ENCODE peak calls at places on chromosomes 1 and 21, in nine cellular contexts. B, L, E, K, J, H, S, Y and Z are unnamed samples. For H3K9me3, the result is how much of the 10 kb centered on the place peaks cover.

GRCh38 chr1:31434101-31434871 is 21.3 kb downstream of the SERINC2 start:
- DNase-seq in B (no peak), L (no peak), E (no peak), K (no peak), J (no peak), H (no peak), S (no peak), Y (no peak), Z (no peak)

GRCh38 chr1:14758962-14759361 is 160.5 kb downstream of the KAZN start:
- DNase-seq in B (no peak), L (no peak), E (no peak), K (no peak), J (no peak), H (no peak), S (no peak), Y (no peak), Z (no peak)

GRCh38 chr1:50622259-50622658 is 199.0 kb upstream of the DMRTA2 start:
- DNase-seq in B (no peak), L (no peak), E (no peak), K (no peak), J (no peak), H (no peak), S (no peak), Y (no peak), Z (no peak)

GRCh38 chr1:42420911-42421585 is 34.8 kb downstream of the ZMYND12 start:
- DNase-seq in B (peak), L (no peak), E (no peak), K (no peak), J (no peak), H (peak), S (peak), Y (no peak), Z (no peak)

GRCh38 chr1:154865442-154866256 is 4.4 kb downstream of the KCNN3 start:
- DNase-seq in B (no peak), L (no peak), E (no peak), K (no peak), J (no peak), H (no peak), S (no peak), Y (no peak), Z (no peak)

GRCh38 chr1:226209307-226210059 is 14.0 kb upstream of the MIXL1 start:
- DNase-seq in B (no peak), L (no peak), E (no peak), K (no peak), J (no peak), H (no peak), S (no peak), Y (no peak), Z (no peak)

GRCh38 chr21:14773777-14774345 is 227.7 kb upstream of the SAMSN1 start:
- DNase-seq in B (no peak), L (peak), E (peak), K (no peak), J (no peak), H (peak), S (peak), Y (no peak), Z (peak)

GRCh38 chr21:42570841-42571387 is 57.3 kb downstream of the SLC37A1 start:
- DNase-seq in B (no peak), L (no peak), E (no peak), K (no peak), J (no peak), H (no peak), S (no peak), Y (peak), Z (no peak)

GRCh38 chr1:233085566-233085965 is 135.2 kb downstream of the NTPCR start:
- DNase-seq in B (peak), L (no peak), E (no peak), K (no peak), J (no peak), H (no peak), S (no peak), Y (no peak), Z (no peak)

GRCh38 chr1:201562257-201562656 is 23.3 kb downstream of the NAV1 start:
- DNase-seq in B (peak), L (no peak), E (no peak), K (no peak), J (no peak), H (no peak), S (no peak), Y (no peak), Z (no peak)

GRCh38 chr1:16145030-16145987 is 10.6 kb downstream of the EPHA2 start:
- DNase-seq in B (peak), L (peak), E (peak), K (peak), J (no peak), H (peak), S (peak), Y (peak), Z (no peak)

GRCh38 chr1:156571261-156571958 is 955 bp downstream of the IQGAP3 start:
- DNase-seq in B (peak), L (no peak), E (no peak), K (peak), J (no peak), H (peak), S (no peak), Y (no peak), Z (no peak)

GRCh38 chr21:30044447-30045064 is 104.8 kb upstream of the GRIK1 start:
- DNase-seq in B (peak), L (peak), E (peak), K (no peak), J (no peak), H (peak), S (no peak), Y (no peak), Z (no peak)

GRCh38 chr1:48469616-48470500 is 2.1 kb downstream of the SPATA6 start:
- DNase-seq in B (peak), L (no peak), E (no peak), K (no peak), J (no peak), H (peak), S (peak), Y (no peak), Z (peak)

GRCh38 chr1:174469687-174470086 is 21.9 kb downstream of the GPR52 start:
- DNase-seq in B (no peak), L (no peak), E (no peak), K (no peak), J (no peak), H (no peak), S (no peak), Y (no peak), Z (no peak)

GRCh38 chr1:212218911-212219310 is 66.3 kb upstream of the PPP2R5A start:
- DNase-seq in B (peak), L (no peak), E (no peak), K (no peak), J (no peak), H (no peak), S (no peak), Y (no peak), Z (no peak)

GRCh38 chr21:39173999-39174398 is 9.3 kb downstream of the PSMG1 start:
- DNase-seq in B (no peak), L (no peak), E (no peak), K (no peak), J (no peak), H (no peak), S (no peak), Y (no peak), Z (no peak)

GRCh38 chr1:244344001-244344400 is 107.7 kb downstream of the ADSS2 start:
- DNase-seq in B (no peak), L (no peak), E (no peak), K (no peak), J (no peak), H (no peak), S (no peak), Y (no peak), Z (no peak)

GRCh38 chr1:156356262-156356874 is 12.6 kb upstream of the RHBG start:
- DNase-seq in B (no peak), L (no peak), E (no peak), K (no peak), J (no peak), H (no peak), S (no peak), Y (no peak), Z (no peak)

GRCh38 chr1:160374701-160375443 is 8.0 kb downstream of the NHLH1 start:
- DNase-seq in B (no peak), L (no peak), E (no peak), K (no peak), J (no peak), H (no peak), S (no peak), Y (no peak), Z (no peak)

GRCh38 chr1:212621830-212622315 is 13.3 kb downstream of the ATF3 start:
- DNase-seq in B (no peak), L (no peak), E (no peak), K (no peak), J (no peak), H (no peak), S (no peak), Y (no peak), Z (no peak)

GRCh38 chr1:184262119-184262518 is 124.7 kb upstream of the C1orf21 start:
- DNase-seq in B (no peak), L (no peak), E (no peak), K (no peak), J (no peak), H (no peak), S (no peak), Y (no peak), Z (no peak)

GRCh38 chr21:41612674-41613250 is 104.8 kb upstream of the TMPRSS2 start:
- DNase-seq in B (peak), L (peak), E (peak), K (peak), J (peak), H (no peak), S (peak), Y (peak), Z (peak)

GRCh38 chr1:30748699-30749401 is 8.7 kb downstream of the LAPTM5 start:
- DNase-seq in B (no peak), L (no peak), E (no peak), K (no peak), J (no peak), H (peak), S (no peak), Y (no peak), Z (no peak)

GRCh38 chr1:110612060-110612745 is 6.0 kb upstream of the KCNA2 start:
- DNase-seq in B (no peak), L (no peak), E (no peak), K (no peak), J (no peak), H (no peak), S (no peak), Y (no peak), Z (no peak)

GRCh38 chr1:47906009-47906432 is 91.2 kb downstream of the TRABD2B start:
- DNase-seq in B (no peak), L (no peak), E (no peak), K (no peak), J (no peak), H (peak), S (no peak), Y (no peak), Z (no peak)

GRCh38 chr1:81702079-81702715 is 98.5 kb upstream of the ADGRL2 start:
- DNase-seq in B (no peak), L (no peak), E (no peak), K (no peak), J (no peak), H (peak), S (no peak), Y (no peak), Z (no peak)

GRCh38 chr1:164452549-164452948 is 106.4 kb upstream of the PBX1 start:
- DNase-seq in B (no peak), L (no peak), E (no peak), K (no peak), J (no peak), H (no peak), S (no peak), Y (no peak), Z (no peak)

GRCh38 chr1:27940297-27940696 is 5.5 kb downstream of the SMPDL3B start:
- DNase-seq in B (no peak), L (peak), E (peak), K (peak), J (no peak), H (peak), S (no peak), Y (no peak), Z (peak)

GRCh38 chr1:150764617-150765090 is 924 bp downstream of the CTSS start:
- DNase-seq in B (peak), L (no peak), E (no peak), K (peak), J (no peak), H (peak), S (no peak), Y (no peak), Z (no peak)

GRCh38 chr21:25638634-25639166 is 358 bp upstream of the JAM2 start:
- DNase-seq in B (peak), L (no peak), E (no peak), K (no peak), J (no peak), H (peak), S (no peak), Y (no peak), Z (no peak)

GRCh38 chr1:246875041-246876026 is 56.4 kb downstream of the AHCTF1 start:
- DNase-seq in B (peak), L (no peak), E (no peak), K (no peak), J (no peak), H (no peak), S (no peak), Y (no peak), Z (no peak)

GRCh38 chr1:156356875-156357534 is 12.0 kb upstream of the RHBG start:
- DNase-seq in B (no peak), L (peak), E (peak), K (peak), J (no peak), H (peak), S (no peak), Y (peak), Z (no peak)

GRCh38 chr1:183021405-183022201 is 1.6 kb upstream of the LAMC1 start:
- DNase-seq in B (no peak), L (no peak), E (no peak), K (no peak), J (no peak), H (no peak), S (no peak), Y (no peak), Z (no peak)

GRCh38 chr1:160362168-160362941 is 4.5 kb upstream of the NHLH1 start:
- DNase-seq in B (no peak), L (no peak), E (peak), K (no peak), J (no peak), H (no peak), S (no peak), Y (no peak), Z (no peak)

GRCh38 chr1:156490401-156491032 is 10.1 kb downstream of the MEF2D start:
- DNase-seq in B (no peak), L (peak), E (peak), K (peak), J (no peak), H (no peak), S (peak), Y (no peak), Z (no peak)

GRCh38 chr1:186531561-186532165 is 70.7 kb upstream of the PDC start:
- DNase-seq in B (peak), L (no peak), E (no peak), K (no peak), J (no peak), H (no peak), S (no peak), Y (no peak), Z (no peak)

GRCh38 chr1:35902671-35903070 is 19.7 kb downstream of the AGO1 start:
- DNase-seq in B (no peak), L (no peak), E (no peak), K (no peak), J (no peak), H (no peak), S (no peak), Y (no peak), Z (no peak)

DNA sequence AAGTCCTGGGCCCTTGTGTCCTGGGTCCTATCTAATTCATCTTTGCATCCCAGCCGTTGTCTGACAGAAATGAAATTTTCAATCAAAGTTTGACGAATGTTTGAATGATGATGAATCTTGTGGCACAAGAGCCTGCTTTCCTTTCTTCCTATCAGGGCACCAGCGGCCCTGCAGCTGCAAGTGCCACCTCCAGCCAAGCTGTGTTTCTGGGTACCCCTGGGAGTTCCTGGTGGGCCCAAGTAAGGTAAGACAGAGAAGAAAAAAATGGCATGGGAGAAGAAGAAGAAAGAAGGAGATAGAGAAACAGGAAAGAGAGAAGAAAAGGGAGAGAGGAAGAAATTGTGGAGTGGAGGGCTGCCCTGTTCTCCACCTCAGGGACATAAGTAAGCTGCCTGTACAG is 782.1 kb upstream of the TPTE start:
- DNase-seq in B (no peak), L (no peak), E (no peak), K (no peak), J (peak), H (no peak), S (no peak), Y (no peak), Z (no peak)
- H3K4me3 ChIP-seq in B (no peak), L (no peak), E (no peak), K (no peak), J (no peak), H (no peak), S (no peak), Y (no peak), Z (no peak)

DNA sequence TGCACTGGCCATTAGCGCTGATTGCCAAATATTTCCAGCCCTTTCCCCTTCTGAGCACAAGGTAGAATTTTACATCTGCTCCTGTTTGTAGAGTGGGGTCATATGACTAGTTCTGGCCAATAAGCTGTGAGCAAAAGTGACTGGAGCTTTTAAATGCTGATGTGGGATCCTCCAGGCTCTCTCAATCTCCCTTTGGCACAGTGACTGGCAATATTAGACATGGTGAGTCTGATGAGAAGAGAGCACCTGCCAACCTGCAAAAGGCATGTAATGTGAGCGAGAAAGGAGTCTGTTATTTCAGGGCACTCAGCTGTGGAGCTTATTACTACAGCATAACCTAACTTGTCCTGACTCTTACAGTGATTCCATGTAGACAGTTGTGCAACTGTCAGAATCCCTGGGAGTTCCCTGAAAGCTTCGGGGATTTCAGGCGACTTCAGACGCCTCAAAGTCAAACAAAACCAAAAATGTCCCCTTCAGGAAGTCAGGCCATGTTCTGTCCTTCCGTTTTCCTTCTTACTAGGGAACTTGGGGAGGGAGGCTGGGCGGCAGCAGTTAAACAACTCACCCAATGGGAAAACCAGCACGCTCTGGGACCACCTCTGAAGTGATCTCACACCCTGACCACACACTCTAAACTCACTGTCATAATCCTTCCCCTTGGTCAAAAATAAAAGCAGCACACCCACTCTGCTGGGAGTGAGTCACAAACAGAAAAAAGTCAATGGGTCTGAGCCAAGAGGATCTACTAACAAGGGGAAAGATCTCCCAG is 3.6 kb upstream of the RASSF5 start:
- DNase-seq in B (peak), L (no peak), E (peak), K (no peak), J (no peak), H (peak), S (peak), Y (no peak), Z (no peak)
- TF ChIP-seq POLR2A in B (no peak), L (no peak), E (no peak), K (no peak), J (no peak), H (no peak), S (no peak), Y (no peak), Z (no peak)

GRCh38 chr1:17891205-17892110 is 136.3 kb downstream of the ACTL8 start:
- DNase-seq in B (no peak), L (no peak), E (no peak), K (no peak), J (no peak), H (no peak), S (peak), Y (no peak), Z (no peak)

GRCh38 chr1:17887646-17888395 is 132.7 kb downstream of the ACTL8 start:
- DNase-seq in B (no peak), L (no peak), E (no peak), K (no peak), J (no peak), H (no peak), S (no peak), Y (no peak), Z (no peak)

GRCh38 chr1:17890815-17891191 is 135.7 kb downstream of the ACTL8 start:
- DNase-seq in B (no peak), L (no peak), E (no peak), K (no peak), J (no peak), H (no peak), S (no peak), Y (no peak), Z (no peak)

GRCh38 chr1:17892225-17892624 is 137.1 kb downstream of the ACTL8 start:
- DNase-seq in B (no peak), L (no peak), E (no peak), K (no peak), J (no peak), H (no peak), S (peak), Y (peak), Z (no peak)

GRCh38 chr1:17890056-17890814 is 135.1 kb downstream of the ACTL8 start:
- DNase-seq in B (no peak), L (no peak), E (no peak), K (no peak), J (no peak), H (no peak), S (no peak), Y (no peak), Z (no peak)
- H3K9me3 ChIP-seq in B (under half), L (under half), E (under half), K (under half), J (under half), H (under half), S (under half), Y (under half), Z (under half)

GRCh38 chr1:19744886-19745285 is 54.8 kb downstream of the TMCO4 start:
- DNase-seq in B (no peak), L (no peak), E (no peak), K (no peak), J (no peak), H (no peak), S (no peak), Y (no peak), Z (no peak)
- H3K4me3 ChIP-seq in B (no peak), L (no peak), E (no peak), K (no peak), J (no peak), H (no peak), S (no peak), Y (no peak), Z (no peak)

GRCh38 chr1:43455205-43455889 is 1.6 kb upstream of the HYI start:
- DNase-seq in B (no peak), L (no peak), E (no peak), K (no peak), J (no peak), H (no peak), S (no peak), Y (no peak), Z (no peak)

GRCh38 chr1:43452789-43453441 is 816 bp downstream of the HYI start:
- DNase-seq in B (peak), L (no peak), E (peak), K (no peak), J (no peak), H (peak), S (no peak), Y (no peak), Z (peak)

GRCh38 chr1:43453442-43454269 is at the start of gene HYI:
- DNase-seq in B (peak), L (peak), E (peak), K (peak), J (peak), H (peak), S (peak), Y (peak), Z (peak)

GRCh38 chr1:43451701-43452532 is 1.8 kb downstream of the HYI start:
- DNase-seq in B (no peak), L (no peak), E (no peak), K (no peak), J (no peak), H (no peak), S (no peak), Y (no peak), Z (no peak)

DNA sequence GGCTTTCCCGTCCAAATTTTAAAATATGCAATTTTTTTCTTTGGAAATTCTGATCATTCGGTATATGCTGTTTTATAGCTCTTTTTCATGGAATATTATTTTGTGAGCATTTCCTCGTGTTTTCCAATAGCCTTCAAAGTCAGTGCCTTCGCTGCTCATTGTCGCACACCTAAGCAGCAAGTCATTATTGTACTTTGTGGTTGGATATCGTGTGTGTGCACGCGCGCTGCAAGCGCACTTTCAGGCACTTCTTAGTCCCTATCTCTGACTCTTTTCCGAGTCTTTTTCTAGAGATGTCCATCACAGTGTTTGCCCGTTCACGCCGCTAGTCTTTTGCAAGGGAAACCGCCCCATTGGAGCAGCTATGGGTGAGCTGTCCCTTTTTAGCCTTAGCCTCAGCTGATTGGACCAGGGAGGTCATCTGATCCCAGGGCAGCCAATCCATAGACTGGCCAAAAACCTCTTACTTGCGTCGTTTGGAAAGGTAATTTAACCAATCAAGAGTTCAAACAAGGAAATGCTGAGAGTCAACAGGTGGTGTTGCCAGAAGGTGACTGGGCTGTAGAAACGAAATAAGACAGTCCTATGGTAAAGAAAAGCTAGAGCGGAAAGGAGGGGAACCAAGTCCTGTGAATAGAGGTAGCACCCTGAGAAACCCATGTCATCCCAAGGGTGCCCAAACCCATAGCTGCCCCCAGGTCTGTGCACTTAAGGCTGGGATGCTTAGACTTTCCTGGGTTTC is 710 bp upstream of the HYI start:
- DNase-seq in B (peak), L (peak), E (peak), K (no peak), J (peak), H (peak), S (peak), Y (peak), Z (peak)
- TF ChIP-seq POLR2A in B (no peak), L (peak), E (no peak), K (no peak), J (no peak), H (peak), S (no peak), Y (no peak), Z (no peak)